ENCODE peak calls at places on chromosomes 1 and 21, in six cellular contexts. H, V, P, C, X and W are unnamed samples. For H3K36me3, the result is how much of the 10 kb centered on the place peaks cover.

GRCh38 chr1:219880765-219881457 is 47.4 kb downstream of the SLC30A10 start:
- DNase-seq in H (no peak), V (no peak), P (no peak), C (no peak), X (no peak), W (no peak)

GRCh38 chr1:93338426-93338825 is 7.3 kb upstream of the DR1 start:
- DNase-seq in H (no peak), V (no peak), P (no peak), C (no peak), X (no peak), W (no peak)

GRCh38 chr1:58841455-58841854 is 57.6 kb upstream of the JUN start:
- DNase-seq in H (no peak), V (no peak), P (peak), C (no peak), X (no peak), W (no peak)

GRCh38 chr1:117612517-117613248 is 6.8 kb downstream of the TENT5C start:
- DNase-seq in H (no peak), V (no peak), P (peak), C (no peak), X (no peak), W (no peak)

GRCh38 chr1:92804721-92805169 is 19.8 kb upstream of the EVI5 start:
- DNase-seq in H (no peak), V (peak), P (peak), C (peak), X (no peak), W (peak)

GRCh38 chr1:19232526-19232851 is 18.8 kb downstream of the EMC1 start:
- DNase-seq in H (no peak), V (no peak), P (peak), C (no peak), X (no peak), W (no peak)

GRCh38 chr1:3465091-3465934 is 10.8 kb downstream of the ARHGEF16 start:
- DNase-seq in H (peak), V (no peak), P (peak), C (no peak), X (no peak), W (no peak)

GRCh38 chr1:84146375-84147032 is 2.4 kb downstream of the PRKACB start:
- DNase-seq in H (no peak), V (no peak), P (no peak), C (no peak), X (no peak), W (no peak)

GRCh38 chr21:29196021-29196663 is 65.7 kb downstream of the MAP3K7CL start:
- DNase-seq in H (no peak), V (peak), P (peak), C (peak), X (peak), W (peak)

GRCh38 chr1:33176362-33176850 is 5.4 kb downstream of the TRIM62 start:
- DNase-seq in H (peak), V (no peak), P (peak), C (no peak), X (no peak), W (no peak)

GRCh38 chr1:27928216-27928954 is 6.4 kb upstream of the SMPDL3B start:
- DNase-seq in H (no peak), V (no peak), P (no peak), C (no peak), X (no peak), W (no peak)

GRCh38 chr21:33042812-33043211 is 17.1 kb downstream of the OLIG2 start:
- DNase-seq in H (no peak), V (no peak), P (peak), C (no peak), X (no peak), W (no peak)

GRCh38 chr1:1627261-1627841 is 4.6 kb upstream of the MMP23B start:
- DNase-seq in H (peak), V (peak), P (peak), C (no peak), X (no peak), W (no peak)

GRCh38 chr1:193189442-193190095 is 3.2 kb upstream of the B3GALT2 start:
- DNase-seq in H (no peak), V (no peak), P (no peak), C (no peak), X (no peak), W (no peak)

GRCh38 chr1:110508038-110508437 is 10.9 kb downstream of the KCNA10 start:
- DNase-seq in H (peak), V (peak), P (peak), C (no peak), X (no peak), W (no peak)

GRCh38 chr1:243732627-243733026 is 117.4 kb downstream of the AKT3 start:
- DNase-seq in H (no peak), V (no peak), P (no peak), C (no peak), X (no peak), W (no peak)

GRCh38 chr1:212690816-212691403 is 8.7 kb downstream of the BATF3 start:
- DNase-seq in H (no peak), V (no peak), P (no peak), C (no peak), X (no peak), W (no peak)

GRCh38 chr1:53704304-53704703 is 34.7 kb downstream of the GLIS1 start:
- DNase-seq in H (no peak), V (no peak), P (no peak), C (no peak), X (no peak), W (no peak)

GRCh38 chr21:43585924-43586411 is 73.3 kb downstream of the HSF2BP start:
- DNase-seq in H (no peak), V (peak), P (peak), C (peak), X (no peak), W (peak)

GRCh38 chr21:45098867-45099266 is 24.5 kb downstream of the ADARB1 start:
- DNase-seq in H (no peak), V (no peak), P (no peak), C (no peak), X (no peak), W (no peak)

GRCh38 chr1:193069748-193070394 is 10.5 kb downstream of the RO60 start:
- DNase-seq in H (no peak), V (no peak), P (no peak), C (no peak), X (no peak), W (no peak)

GRCh38 chr1:25806418-25806817 is 6.4 kb downstream of the SELENON start:
- DNase-seq in H (peak), V (no peak), P (peak), C (peak), X (no peak), W (peak)

GRCh38 chr1:59718064-59718988 is 96.4 kb upstream of the HOOK1 start:
- DNase-seq in H (no peak), V (peak), P (no peak), C (no peak), X (no peak), W (no peak)

GRCh38 chr1:42035205-42035829 is 116.6 kb upstream of the HIVEP3 start:
- DNase-seq in H (peak), V (peak), P (peak), C (peak), X (peak), W (no peak)

GRCh38 chr1:85936470-85936869 is 220.1 kb downstream of the COL24A1 start:
- DNase-seq in H (peak), V (no peak), P (no peak), C (no peak), X (no peak), W (no peak)

GRCh38 chr21:41766051-41766882 is 585 bp downstream of the RIPK4 start:
- DNase-seq in H (no peak), V (no peak), P (no peak), C (no peak), X (no peak), W (no peak)

GRCh38 chr1:212712451-212713303 is 13.0 kb upstream of the BATF3 start:
- DNase-seq in H (no peak), V (no peak), P (no peak), C (no peak), X (no peak), W (no peak)

GRCh38 chr1:160618763-160619274 is 28.0 kb downstream of the SLAMF1 start:
- DNase-seq in H (no peak), V (no peak), P (no peak), C (no peak), X (no peak), W (no peak)

GRCh38 chr1:2982615-2983318 is 38.5 kb upstream of the ACTRT2 start:
- DNase-seq in H (peak), V (no peak), P (no peak), C (no peak), X (no peak), W (no peak)

GRCh38 chr1:54317084-54317483 is 89.1 kb downstream of the SSBP3 start:
- DNase-seq in H (no peak), V (no peak), P (peak), C (no peak), X (no peak), W (no peak)

GRCh38 chr1:67761054-67761453 is 72.2 kb downstream of the GNG12 start:
- DNase-seq in H (no peak), V (no peak), P (no peak), C (no peak), X (no peak), W (no peak)

GRCh38 chr1:187262731-187263130 is 434.0 kb downstream of the PLA2G4A start:
- DNase-seq in H (no peak), V (no peak), P (no peak), C (no peak), X (no peak), W (no peak)

GRCh38 chr1:156859523-156860112 is 701 bp upstream of the INSRR start:
- DNase-seq in H (no peak), V (no peak), P (no peak), C (no peak), X (no peak), W (no peak)

GRCh38 chr1:18066576-18066975 is 41.0 kb upstream of the IGSF21 start:
- DNase-seq in H (no peak), V (no peak), P (no peak), C (no peak), X (no peak), W (no peak)

GRCh38 chr1:35640380-35641232 is 720 bp downstream of the PSMB2 start:
- DNase-seq in H (no peak), V (no peak), P (no peak), C (no peak), X (no peak), W (no peak)

GRCh38 chr1:33872681-33873080 is 8.8 kb downstream of the HMGB4 start:
- DNase-seq in H (no peak), V (no peak), P (no peak), C (no peak), X (no peak), W (no peak)

GRCh38 chr1:230307213-230307612 is 118.9 kb downstream of the PGBD5 start:
- DNase-seq in H (no peak), V (no peak), P (no peak), C (no peak), X (no peak), W (no peak)

GRCh38 chr1:16252912-16253311 is 15.9 kb upstream of the CPLANE2 start:
- DNase-seq in H (no peak), V (no peak), P (no peak), C (no peak), X (no peak), W (no peak)
- H3K36me3 ChIP-seq in H (half or more), V (under half), P (under half), C (under half), X (under half), W (under half)

GRCh38 chr21:35727830-35728229 is 332.5 kb downstream of the SETD4 start:
- DNase-seq in H (no peak), V (no peak), P (no peak), C (no peak), X (no peak), W (no peak)
- TF ChIP-seq CTCF in H (no peak), V (no peak), P (no peak), C (no peak), X (no peak), W (no peak)

DNA sequence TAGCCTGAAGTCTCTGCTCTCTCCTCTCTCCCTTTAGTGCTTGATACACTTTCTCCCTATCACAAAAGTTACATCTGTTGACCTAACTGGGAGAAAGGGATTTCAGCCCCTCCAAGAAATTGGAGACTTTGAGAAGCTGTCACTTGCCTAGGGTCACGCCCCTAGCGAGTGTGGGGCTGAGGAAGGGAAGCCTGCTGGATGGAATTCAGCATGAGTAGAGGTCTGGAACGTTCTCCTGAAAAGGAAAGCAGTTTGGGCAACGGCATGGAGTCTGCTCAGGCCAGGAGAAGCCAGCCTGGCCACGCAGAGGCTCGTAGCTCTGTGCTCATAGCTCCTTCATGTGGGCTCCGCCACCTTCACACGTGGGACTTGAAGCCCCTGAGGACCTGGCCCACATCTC is 22.4 kb downstream of the COL16A1 start:
- DNase-seq in H (no peak), V (no peak), P (no peak), C (no peak), X (no peak), W (no peak)
- H3K36me3 ChIP-seq in H (under half), V (under half), P (under half), C (under half), X (under half), W (under half)

GRCh38 chr1:47328992-47329391 is 4.6 kb upstream of the CMPK1 start:
- DNase-seq in H (no peak), V (no peak), P (no peak), C (no peak), X (no peak), W (no peak)
- TF ChIP-seq CTCF in H (no peak), V (no peak), P (no peak), C (no peak), X (no peak), W (no peak)

DNA sequence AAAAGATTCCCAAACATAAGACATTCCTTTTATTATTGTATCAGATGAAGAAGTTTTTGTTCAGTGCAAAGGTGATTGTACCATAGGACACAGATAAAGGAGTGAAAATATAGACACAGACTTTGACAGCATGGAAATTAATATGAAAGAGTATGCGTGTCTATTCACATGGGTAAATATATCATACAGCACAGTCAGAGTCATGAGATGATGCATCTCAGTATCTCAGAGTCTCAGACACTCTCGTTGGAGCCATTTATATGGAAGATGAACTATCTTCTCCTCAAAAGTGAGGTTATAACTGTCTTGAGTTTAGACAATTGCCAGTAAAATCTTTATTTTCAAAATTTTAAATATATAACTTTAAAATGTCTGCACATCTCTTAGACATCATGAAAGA is 158.4 kb upstream of the C8B start:
- DNase-seq in H (no peak), V (no peak), P (no peak), C (no peak), X (no peak), W (no peak)
- H3K36me3 ChIP-seq in H (under half), V (under half), P (under half), C (under half), X (under half), W (under half)